ENCODE peak calls at places on chromosomes 1 and 21, in five cellular contexts. B, C, D, Z and J are unnamed samples.
A peak's percentile ranks its signal among the peaks of the same experiment; 100 is the strongest.

GRCh38 chr1:201503397-201504176 is 3.3 kb downstream of the CSRP1 start:
- DNase-seq in B (peak; percentile 73), C (no peak), D (no peak), Z (peak; percentile 85), J (no peak)

GRCh38 chr1:172417552-172417951 is 2.9 kb upstream of the C1orf105 start:
- DNase-seq in B (peak; percentile 28), C (no peak), D (no peak), Z (no peak), J (no peak)

GRCh38 chr1:115330480-115331013 is 7.5 kb downstream of the NGF start:
- DNase-seq in B (no peak), C (no peak), D (no peak), Z (no peak), J (no peak)

GRCh38 chr1:192788184-192788583 is 20.7 kb upstream of the RGS2 start:
- DNase-seq in B (peak; percentile 26), C (no peak), D (no peak), Z (no peak), J (no peak)

GRCh38 chr21:45026066-45026745 is 48.2 kb upstream of the ADARB1 start:
- DNase-seq in B (no peak), C (no peak), D (no peak), Z (no peak), J (no peak)

GRCh38 chr1:209653915-209654351 is 1.7 kb upstream of the LAMB3 start:
- DNase-seq in B (no peak), C (no peak), D (no peak), Z (peak; percentile 56), J (no peak)

GRCh38 chr1:84619383-84620093 is 45.3 kb upstream of the CTBS start:
- DNase-seq in B (no peak), C (peak; percentile 80), D (no peak), Z (peak; percentile 9), J (no peak)

GRCh38 chr21:35023396-35024070 is 25.6 kb downstream of the RUNX1 start:
- DNase-seq in B (no peak), C (no peak), D (no peak), Z (peak; percentile 95), J (no peak)

GRCh38 chr1:46489638-46490602 is at the start of gene DMBX1:
- DNase-seq in B (peak; percentile 93), C (peak; percentile 38), D (peak; percentile 90), Z (no peak), J (no peak)

GRCh38 chr1:221782461-221782860 is 40.6 kb upstream of the DUSP10 start:
- DNase-seq in B (no peak), C (no peak), D (no peak), Z (no peak), J (no peak)

GRCh38 chr1:193629875-193630274 is 443.5 kb upstream of the B3GALT2 start:
- DNase-seq in B (peak; percentile 20), C (no peak), D (no peak), Z (no peak), J (no peak)

GRCh38 chr1:27724961-27725373 is 794 bp upstream of the FAM76A start:
- DNase-seq in B (peak; percentile 83), C (no peak), D (peak; percentile 32), Z (peak; percentile 68), J (no peak)

GRCh38 chr1:151175910-151176309 is at the start of gene TMOD4:
- DNase-seq in B (peak; percentile 54), C (no peak), D (peak; percentile 83), Z (no peak), J (no peak)

GRCh38 chr21:38649120-38649519 is 150.8 kb upstream of the ERG start:
- DNase-seq in B (no peak), C (no peak), D (peak; percentile 15), Z (no peak), J (no peak)

GRCh38 chr1:158952416-158952815 is 21.1 kb downstream of the PYHIN1 start:
- DNase-seq in B (no peak), C (no peak), D (no peak), Z (no peak), J (no peak)

GRCh38 chr1:162596514-162597170 is 35.1 kb downstream of the UAP1 start:
- DNase-seq in B (no peak), C (no peak), D (no peak), Z (peak; percentile 83), J (no peak)

GRCh38 chr1:176905648-176906047 is 258.9 kb downstream of the ASTN1 start:
- DNase-seq in B (no peak), C (no peak), D (no peak), Z (no peak), J (no peak)

GRCh38 chr1:88683516-88683847 is 591 bp upstream of the PKN2 start:
- DNase-seq in B (peak; percentile 63), C (no peak), D (no peak), Z (no peak), J (no peak)

GRCh38 chr1:228765543-228765942 is 30.3 kb downstream of the RHOU start:
- DNase-seq in B (no peak), C (no peak), D (no peak), Z (no peak), J (no peak)

GRCh38 chr21:37350472-37350871 is 16.1 kb upstream of the DYRK1A start:
- DNase-seq in B (no peak), C (no peak), D (no peak), Z (no peak), J (no peak)

GRCh38 chr1:202058001-202058908 is 47.9 kb downstream of the ELF3 start:
- DNase-seq in B (no peak), C (no peak), D (peak; percentile 4), Z (peak; percentile 94), J (no peak)

GRCh38 chr1:63731117-63732043 is 42.4 kb upstream of the ROR1 start:
- DNase-seq in B (peak; percentile 96), C (peak; percentile 81), D (no peak), Z (no peak), J (no peak)

GRCh38 chr21:42388740-42389448 is 7.0 kb downstream of the TMPRSS3 start:
- DNase-seq in B (peak; percentile 32), C (no peak), D (no peak), Z (peak; percentile 64), J (no peak)

GRCh38 chr1:59879556-59879955 is 47.0 kb downstream of the CYP2J2 start:
- DNase-seq in B (peak; percentile 89), C (peak; percentile 38), D (peak; percentile 28), Z (peak; percentile 65), J (no peak)

GRCh38 chr21:45634511-45635183 is 8.9 kb upstream of the PCBP3 start:
- DNase-seq in B (no peak), C (no peak), D (no peak), Z (no peak), J (no peak)

GRCh38 chr1:37940299-37940947 is 6.4 kb downstream of the INPP5B start:
- DNase-seq in B (no peak), C (no peak), D (no peak), Z (peak; percentile 53), J (no peak)

GRCh38 chr1:186078245-186078644 is 296.8 kb downstream of the TPR start:
- DNase-seq in B (no peak), C (no peak), D (no peak), Z (no peak), J (peak; percentile 28)

GRCh38 chr1:17764578-17764977 is 9.4 kb downstream of the ACTL8 start:
- DNase-seq in B (no peak), C (no peak), D (no peak), Z (no peak), J (no peak)
- TF ChIP-seq EZH2 in B (no peak), C (no peak), D (no peak), Z (no peak), J (no peak)

GRCh38 chr1:183911285-183911684 is 106.4 kb downstream of the RGL1 start:
- DNase-seq in B (no peak), C (no peak), D (no peak), Z (no peak), J (peak; percentile 71)
- TF ChIP-seq REST in B (no peak), C (no peak), D (no peak), Z (no peak), J (peak; percentile 52)

GRCh38 chr1:56577859-56578663 is 1.3 kb downstream of the PLPP3 start:
- DNase-seq in B (peak; percentile 65), C (no peak), D (no peak), Z (peak; percentile 34), J (no peak)
- TF ChIP-seq EZH2 in B (no peak), C (no peak), D (no peak), Z (no peak), J (no peak)

GRCh38 chr1:81254560-81254959 is 546.2 kb upstream of the ADGRL2 start:
- DNase-seq in B (peak; percentile 81), C (peak; percentile 12), D (no peak), Z (peak; percentile 1), J (no peak)
- TF ChIP-seq REST in B (no peak), C (no peak), D (no peak), Z (no peak), J (no peak)

GRCh38 chr1:178055779-178056471 is 38.0 kb upstream of the RASAL2 start:
- DNase-seq in B (no peak), C (peak; percentile 37), D (no peak), Z (peak; percentile 81), J (peak; percentile 32)
- TF ChIP-seq EZH2 in B (no peak), C (no peak), D (no peak), Z (no peak), J (no peak)

DNA sequence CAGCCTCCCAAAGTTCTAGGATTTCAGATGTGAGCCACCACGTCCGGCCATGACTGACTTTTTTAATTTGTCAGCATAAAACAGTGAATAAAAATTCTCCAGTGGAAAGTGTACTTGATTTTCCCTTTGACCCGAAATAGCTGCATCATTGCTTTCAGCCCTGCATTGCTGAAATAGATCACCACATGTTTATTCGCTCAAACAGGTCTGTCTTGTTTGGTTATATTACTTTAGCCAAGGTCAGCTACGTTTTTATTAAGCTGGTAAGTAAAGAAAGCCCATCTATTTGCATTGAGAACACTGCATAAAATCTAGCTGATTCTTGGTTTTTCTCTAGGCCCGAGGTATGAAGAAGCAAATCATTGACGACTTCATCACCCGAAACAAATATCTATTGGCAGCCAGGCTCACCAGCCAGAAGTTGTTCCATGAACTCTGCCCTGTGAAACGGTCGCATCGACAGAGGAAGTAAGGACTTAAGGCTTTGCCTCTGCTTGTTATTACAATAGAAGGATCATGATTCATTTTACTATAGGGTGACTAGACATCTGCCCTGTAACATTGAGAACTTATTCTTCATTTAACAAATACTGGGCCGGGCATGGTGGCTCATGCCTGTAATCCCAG is 25.5 kb downstream of the AGMAT start:
- DNase-seq in B (no peak), C (no peak), D (no peak), Z (no peak), J (no peak)
- TF ChIP-seq REST in B (no peak), C (no peak), D (no peak), Z (no peak), J (no peak)

GRCh38 chr1:110606784-110607662 is 865 bp upstream of the KCNA2 start:
- DNase-seq in B (peak; percentile 48), C (no peak), D (peak; percentile 34), Z (no peak), J (no peak)
- TF ChIP-seq EZH2 in B (peak; percentile 89), C (no peak), D (no peak), Z (peak; percentile 47), J (peak; percentile 59)

GRCh38 chr1:205525495-205526285 is 21.2 kb downstream of the CDK18 start:
- DNase-seq in B (no peak), C (no peak), D (no peak), Z (no peak), J (no peak)
- TF ChIP-seq REST in B (no peak), C (no peak), D (no peak), Z (no peak), J (no peak)